ENCODE peak calls at places on chromosomes 12 and 14, in eight cellular contexts. I is psoas muscle, K is GM06990, P is endothelial cell of umbilical vein, X is heart right ventricle, G is GM23338, Z is A549, N is RWPE2. Q is an unnamed sample.

GRCh38 chr14:53967606-53968005 is 11.0 kb upstream of the BMP4 start:
- DNase-seq in I (no peak), K (no peak), P (no peak), X (no peak), G (no peak), Z (no peak), N (no peak), Q (no peak)

GRCh38 chr14:23568600-23569310 is 1.2 kb upstream of the AP1G2 start:
- DNase-seq in I (no peak), K (no peak), P (no peak), X (no peak), G (peak), Z (peak), N (peak), Q (no peak)

GRCh38 chr12:117035287-117035686 is 63.9 kb downstream of the TESC start:
- DNase-seq in I (no peak), K (no peak), P (no peak), X (no peak), G (peak), Z (no peak), N (no peak), Q (no peak)

GRCh38 chr12:111121840-111122239 is 201.5 kb upstream of the MYL2 start:
- DNase-seq in I (no peak), K (no peak), P (no peak), X (no peak), G (peak), Z (no peak), N (no peak), Q (no peak)

GRCh38 chr12:32198555-32198954 is 91.9 kb downstream of the BICD1 start:
- DNase-seq in I (no peak), K (no peak), P (peak), X (no peak), G (no peak), Z (no peak), N (no peak), Q (no peak)

GRCh38 chr12:53145861-53146260 is 34.7 kb upstream of the ZNF740 start:
- DNase-seq in I (no peak), K (no peak), P (no peak), X (no peak), G (no peak), Z (no peak), N (no peak), Q (no peak)

GRCh38 chr12:27176765-27177164 is 67.3 kb upstream of the STK38L start:
- DNase-seq in I (no peak), K (no peak), P (peak), X (no peak), G (no peak), Z (peak), N (no peak), Q (no peak)

GRCh38 chr12:84741727-84742126 is 170.9 kb downstream of the SLC6A15 start:
- DNase-seq in I (no peak), K (no peak), P (no peak), X (no peak), G (no peak), Z (no peak), N (no peak), Q (no peak)

GRCh38 chr12:109738209-109738608 is 24.6 kb downstream of the FAM222A start:
- DNase-seq in I (peak), K (no peak), P (no peak), X (no peak), G (no peak), Z (no peak), N (peak), Q (no peak)

GRCh38 chr14:103558071-103558882 is 4.2 kb downstream of the BAG5 start:
- DNase-seq in I (no peak), K (no peak), P (no peak), X (no peak), G (no peak), Z (no peak), N (no peak), Q (no peak)

GRCh38 chr14:58488550-58488949 is 61.0 kb downstream of the KIAA0586 start:
- DNase-seq in I (no peak), K (peak), P (peak), X (no peak), G (peak), Z (no peak), N (no peak), Q (no peak)

GRCh38 chr14:91009501-91010152 is 50.8 kb downstream of the RPS6KA5 start:
- DNase-seq in I (no peak), K (peak), P (no peak), X (no peak), G (no peak), Z (no peak), N (no peak), Q (no peak)

GRCh38 chr14:49019467-49020100 is 566.6 kb downstream of the RPS29 start:
- DNase-seq in I (no peak), K (no peak), P (no peak), X (no peak), G (no peak), Z (no peak), N (no peak), Q (no peak)

GRCh38 chr12:59383426-59383822 is 212.4 kb upstream of the SLC16A7 start:
- DNase-seq in I (no peak), K (no peak), P (no peak), X (no peak), G (no peak), Z (no peak), N (no peak), Q (peak)

GRCh38 chr12:7501031-7501585 is 2.5 kb downstream of the CD163 start:
- DNase-seq in I (no peak), K (no peak), P (no peak), X (no peak), G (no peak), Z (peak), N (no peak), Q (no peak)
- H3K4me3 ChIP-seq in I (peak), K (no peak), P (no peak), X (peak), G (no peak), Z (no peak), N (no peak), Q (no peak)

DNA sequence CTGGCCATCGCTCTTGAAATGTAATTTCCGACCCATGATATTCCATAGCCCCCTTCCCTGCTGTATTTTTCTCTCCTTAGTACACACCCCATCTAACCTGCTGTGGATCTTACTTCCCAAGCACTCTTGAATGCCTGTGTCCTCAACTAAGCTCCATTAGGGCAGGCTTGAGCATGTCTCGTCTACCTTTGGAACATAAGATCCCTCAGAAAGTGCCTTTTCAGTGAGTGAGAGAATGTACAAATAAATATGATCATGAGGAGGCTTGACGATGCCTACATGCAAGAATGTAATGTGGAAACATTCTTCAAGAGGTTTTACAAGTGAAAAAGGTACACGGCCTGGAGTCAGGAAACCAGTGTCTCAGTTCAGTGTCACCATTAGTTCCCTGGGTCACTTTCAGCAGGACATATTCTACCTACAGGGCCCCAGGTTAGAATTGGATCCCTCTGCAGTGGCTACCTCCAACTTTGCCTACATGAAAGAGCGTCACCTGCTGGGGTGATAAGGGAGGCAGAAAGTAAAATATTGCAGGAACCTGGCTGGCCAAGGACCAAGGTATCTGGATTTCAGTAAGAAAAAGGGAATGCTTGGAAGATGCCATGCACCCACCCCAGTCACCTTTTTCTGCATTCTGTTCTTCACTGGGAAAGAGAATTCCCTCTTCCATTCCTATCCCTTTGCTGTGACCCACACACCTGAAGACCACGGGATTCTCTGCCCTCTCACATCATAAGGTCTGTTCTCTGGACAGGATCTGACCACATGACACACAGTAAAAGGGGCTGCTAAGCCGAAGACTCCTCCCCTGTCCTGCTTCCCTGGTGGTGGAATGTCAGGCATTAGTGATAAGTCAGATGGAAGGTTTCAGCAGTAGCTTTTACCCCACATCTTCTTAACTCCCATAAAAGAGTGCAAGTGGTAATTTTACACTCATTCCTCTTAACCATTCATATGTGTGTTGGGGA is 24.6 kb upstream of the SERPINA1 start:
- DNase-seq in I (no peak), K (no peak), P (no peak), X (no peak), G (peak), Z (peak), N (no peak), Q (no peak)
- TF ChIP-seq CTCF in I (no peak), K (peak), P (no peak), X (peak), G (peak), Z (peak), N (peak), Q (peak)

DNA sequence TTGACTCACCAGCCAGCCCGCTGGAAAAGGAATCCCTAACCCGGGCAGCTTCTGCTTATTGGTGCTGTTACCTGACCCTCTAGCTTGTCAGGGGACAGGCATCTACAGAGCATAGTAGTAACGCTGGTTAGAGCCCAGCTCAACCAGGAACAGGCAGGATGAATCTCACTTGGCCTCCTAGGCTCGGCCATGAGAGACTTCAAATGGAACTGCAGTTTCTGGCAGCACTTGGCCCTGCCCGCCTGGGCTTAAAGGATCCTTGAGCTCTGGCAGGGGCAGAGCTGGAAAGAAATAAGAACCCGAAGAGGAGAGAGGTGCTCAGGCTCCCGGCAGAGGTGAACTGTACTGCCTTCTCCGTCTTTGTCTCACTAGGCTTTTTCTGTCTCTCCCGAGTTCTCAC is 2.3 kb upstream of the LHX5 start:
- DNase-seq in I (no peak), K (no peak), P (no peak), X (no peak), G (peak), Z (no peak), N (no peak), Q (no peak)
- H3K4me3 ChIP-seq in I (no peak), K (no peak), P (no peak), X (no peak), G (no peak), Z (no peak), N (no peak), Q (no peak)

GRCh38 chr12:12008232-12008850 is 62.4 kb upstream of the BCL2L14 start:
- DNase-seq in I (no peak), K (peak), P (no peak), X (no peak), G (peak), Z (no peak), N (no peak), Q (no peak)
- TF ChIP-seq CTCF in I (no peak), K (peak), P (peak), X (peak), G (peak), Z (no peak), N (no peak), Q (peak)

DNA sequence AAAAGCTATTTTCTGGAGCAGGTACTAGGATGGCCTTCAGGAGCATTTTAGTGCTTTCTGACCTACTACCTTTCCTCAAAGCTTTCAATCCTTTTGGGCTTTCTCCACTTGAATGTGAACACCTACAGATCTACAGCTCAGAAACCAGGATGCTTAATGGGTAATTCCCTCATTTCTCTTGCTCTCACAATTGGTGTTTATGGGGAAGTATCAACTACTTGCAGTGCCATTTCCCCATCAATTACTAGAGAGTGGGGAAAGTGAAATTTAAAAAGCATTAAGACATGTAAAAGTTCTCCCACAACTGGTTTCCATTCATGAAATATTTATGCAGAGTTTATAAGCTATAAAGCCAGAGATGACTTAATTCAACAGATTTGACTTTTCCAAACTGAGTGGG is 2.1 kb upstream of the YY1 start:
- DNase-seq in I (no peak), K (no peak), P (no peak), X (no peak), G (no peak), Z (no peak), N (no peak), Q (no peak)
- H3K4me3 ChIP-seq in I (peak), K (peak), P (no peak), X (peak), G (peak), Z (peak), N (peak), Q (peak)

Q was measured in retinal pigment epithelial cell.